ENCODE peak calls at places on chromosomes 1 and 21, in five cellular contexts. P is A549, N is spleen, K is stomach, V is suprapubic skin. R is an unnamed sample.

GRCh38 chr1:23555949-23556640 is 3.2 kb downstream of the ID3 start:
- DNase-seq in P (peak), N (no peak), K (no peak), V (no peak), R (no peak)

GRCh38 chr1:11335417-11336070 is 62.5 kb downstream of the UBIAD1 start:
- DNase-seq in P (no peak), N (peak), K (no peak), V (no peak), R (no peak)

GRCh38 chr1:44721521-44722361 is 9.2 kb downstream of the RNU5D-1 start:
- DNase-seq in P (peak), N (peak), K (peak), V (no peak), R (peak)

GRCh38 chr21:33661146-33661545 is 18.8 kb downstream of the ITSN1 start:
- DNase-seq in P (no peak), N (no peak), K (no peak), V (no peak), R (no peak)

GRCh38 chr1:229108598-229109201 is 162.2 kb upstream of the RAB4A start:
- DNase-seq in P (no peak), N (no peak), K (peak), V (peak), R (no peak)

GRCh38 chr1:89566761-89567174 is 42.1 kb downstream of the LRRC8B start:
- DNase-seq in P (no peak), N (peak), K (no peak), V (no peak), R (peak)

GRCh38 chr1:68442822-68443556 is 6.8 kb downstream of the RPE65 start:
- DNase-seq in P (peak), N (no peak), K (peak), V (no peak), R (peak)

GRCh38 chr21:42351626-42352432 is 1.0 kb upstream of the TFF2 start:
- DNase-seq in P (no peak), N (peak), K (peak), V (peak), R (no peak)

GRCh38 chr1:114126696-114127095 is 27.0 kb downstream of the SYT6 start:
- DNase-seq in P (no peak), N (peak), K (no peak), V (no peak), R (no peak)

GRCh38 chr1:178849932-178850331 is 20.9 kb downstream of the ANGPTL1 start:
- DNase-seq in P (no peak), N (no peak), K (no peak), V (no peak), R (no peak)

DNA sequence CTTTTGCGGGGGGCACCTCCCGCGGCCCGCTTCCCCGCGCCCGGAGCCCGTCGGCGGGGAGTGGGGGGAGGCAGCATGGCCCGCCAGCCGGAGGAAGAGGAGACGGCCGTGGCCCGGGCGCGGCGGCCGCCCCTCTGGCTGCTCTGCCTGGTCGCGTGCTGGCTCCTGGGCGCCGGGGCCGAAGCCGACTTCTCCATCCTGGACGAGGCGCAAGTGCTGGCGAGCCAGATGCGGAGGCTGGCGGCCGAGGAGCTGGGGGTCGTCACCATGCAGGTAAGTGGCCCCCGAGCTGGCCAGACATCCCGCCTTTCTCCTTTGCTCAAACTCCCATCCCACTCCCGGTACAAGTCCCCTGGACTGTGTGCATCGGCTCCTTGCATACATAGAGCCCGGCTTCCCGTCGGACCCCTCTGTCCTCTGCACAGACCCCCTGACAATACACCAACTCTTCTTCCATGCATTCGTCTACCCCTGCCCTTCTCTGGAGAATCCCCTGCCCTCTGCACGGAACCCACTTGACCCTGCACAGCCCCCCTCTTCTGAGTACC is 815 bp downstream of the CACHD1 start:
- DNase-seq in P (peak), N (peak), K (peak), V (peak), R (peak)
- H3K27ac ChIP-seq in P (peak), N (peak), K (peak), V (peak), R (peak)

GRCh38 chr1:39177641-39178040 is 26.9 kb upstream of the MACF1 start:
- DNase-seq in P (no peak), N (no peak), K (no peak), V (no peak), R (no peak)

GRCh38 chr1:39174400-39175081 is 30.0 kb upstream of the MACF1 start:
- DNase-seq in P (no peak), N (no peak), K (no peak), V (no peak), R (no peak)

GRCh38 chr1:39173995-39174380 is 30.5 kb upstream of the MACF1 start:
- DNase-seq in P (no peak), N (no peak), K (no peak), V (no peak), R (no peak)

GRCh38 chr1:39170731-39171375 is 33.6 kb upstream of the MACF1 start:
- DNase-seq in P (no peak), N (no peak), K (no peak), V (no peak), R (no peak)

DNA sequence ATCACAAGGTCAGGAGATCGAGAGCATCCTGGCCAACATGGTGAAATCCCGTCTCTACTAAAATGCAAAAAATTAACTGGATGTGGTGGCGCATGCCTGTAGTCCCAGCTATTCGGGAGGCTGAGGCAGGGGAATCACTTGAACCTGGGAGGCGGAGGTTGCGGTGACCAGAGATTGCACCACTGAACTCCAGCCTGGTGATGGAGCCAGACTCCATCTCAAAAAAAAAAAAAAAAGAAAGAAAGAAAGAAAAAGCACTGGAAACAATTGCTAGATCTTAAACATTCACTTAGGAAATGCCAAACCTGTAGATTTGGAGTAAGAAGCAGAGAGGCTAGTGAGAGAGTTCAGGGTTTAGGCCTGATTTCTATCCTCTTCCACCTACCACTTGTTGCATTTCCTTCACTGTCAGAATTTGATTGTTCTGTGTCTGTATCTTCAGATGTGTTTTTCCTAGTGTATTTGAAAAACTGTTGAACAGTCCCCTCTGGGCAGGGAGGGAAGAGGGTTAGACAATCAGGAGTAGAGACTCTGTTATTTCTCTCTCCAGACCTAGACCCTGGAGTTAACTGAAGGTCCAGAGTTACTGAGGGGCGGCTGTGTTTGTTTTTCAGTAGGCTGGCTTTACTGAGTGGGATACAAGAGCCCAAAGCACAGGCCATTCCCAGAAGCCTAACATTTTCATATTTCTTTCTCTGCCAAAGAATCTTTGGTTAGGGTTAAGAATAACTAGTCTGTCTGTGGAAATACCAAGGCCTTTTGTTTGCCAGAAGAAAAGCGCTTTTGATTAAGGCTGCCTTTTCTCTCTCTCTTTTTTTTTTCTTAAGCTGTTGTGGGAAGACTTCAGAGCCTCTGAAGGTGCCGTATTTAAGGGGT is 31.1 kb upstream of the MACF1 start:
- DNase-seq in P (no peak), N (no peak), K (no peak), V (no peak), R (no peak)
- TF ChIP-seq CTCF in P (no peak), N (no peak), K (no peak), V (no peak), R (no peak)

DNA sequence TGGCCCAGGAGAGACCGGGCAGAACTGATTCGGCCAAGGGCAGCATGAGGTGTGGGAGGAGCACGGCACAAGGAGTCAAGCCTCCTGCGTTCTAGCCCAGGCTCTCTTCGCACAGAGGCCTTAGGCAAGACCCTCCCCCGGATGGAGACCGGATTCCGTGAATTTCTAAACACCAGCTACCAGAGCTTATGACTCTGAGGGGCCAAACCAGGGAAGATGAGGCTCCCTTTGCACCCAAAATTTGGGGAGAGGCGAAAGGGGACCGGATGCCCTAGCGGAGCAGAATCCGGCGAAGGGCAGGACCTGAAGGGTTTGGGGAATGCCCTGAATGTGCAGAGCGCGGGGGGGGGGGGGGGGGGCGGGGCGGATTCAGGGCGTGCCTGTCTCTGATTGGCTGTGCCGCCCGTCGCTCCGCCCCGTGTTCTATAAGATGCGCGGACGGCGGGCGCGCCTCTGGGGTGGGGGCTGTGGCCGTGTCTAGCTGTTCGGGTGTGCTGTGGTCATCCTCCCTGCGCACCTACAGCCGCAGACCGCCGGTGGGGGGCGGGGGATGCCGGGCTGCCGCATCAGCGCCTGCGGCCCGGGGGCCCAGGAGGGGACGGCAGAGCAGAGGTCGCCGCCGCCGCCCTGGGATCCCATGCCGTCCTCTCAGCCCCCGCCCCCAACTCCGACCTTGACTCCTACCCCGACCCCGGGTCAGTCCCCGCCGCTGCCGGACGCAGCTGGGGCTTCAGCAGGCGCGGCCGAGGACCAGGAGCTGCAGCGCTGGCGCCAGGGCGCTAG is at the start of gene TRNP1:
- DNase-seq in P (peak), N (peak), K (peak), V (no peak), R (peak)
- TF ChIP-seq POLR2A in P (peak), N (no peak), K (peak), V (no peak), R (peak)

DNA sequence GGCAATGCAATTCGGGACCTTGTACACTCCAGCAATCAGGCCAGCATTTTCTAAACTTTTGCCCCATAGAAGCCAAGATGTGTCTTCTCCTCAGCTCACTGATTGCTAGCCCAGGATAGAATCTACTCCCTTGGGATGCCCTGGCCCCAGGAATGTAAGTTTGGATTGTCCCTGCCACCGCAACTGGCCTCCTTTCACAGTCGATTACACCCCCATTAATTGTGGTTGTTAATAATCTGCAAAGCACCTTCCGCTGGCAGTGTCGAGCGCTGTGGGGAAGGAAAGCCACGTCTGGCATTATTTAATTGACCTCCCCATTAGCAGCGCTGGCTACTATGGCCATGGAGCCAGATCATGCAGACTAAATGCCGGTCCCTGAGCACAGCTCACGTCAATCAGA is 597.2 kb upstream of the PLXNA2 start:
- DNase-seq in P (no peak), N (no peak), K (no peak), V (no peak), R (no peak)
- H3K27ac ChIP-seq in P (no peak), N (no peak), K (no peak), V (no peak), R (no peak)

DNA sequence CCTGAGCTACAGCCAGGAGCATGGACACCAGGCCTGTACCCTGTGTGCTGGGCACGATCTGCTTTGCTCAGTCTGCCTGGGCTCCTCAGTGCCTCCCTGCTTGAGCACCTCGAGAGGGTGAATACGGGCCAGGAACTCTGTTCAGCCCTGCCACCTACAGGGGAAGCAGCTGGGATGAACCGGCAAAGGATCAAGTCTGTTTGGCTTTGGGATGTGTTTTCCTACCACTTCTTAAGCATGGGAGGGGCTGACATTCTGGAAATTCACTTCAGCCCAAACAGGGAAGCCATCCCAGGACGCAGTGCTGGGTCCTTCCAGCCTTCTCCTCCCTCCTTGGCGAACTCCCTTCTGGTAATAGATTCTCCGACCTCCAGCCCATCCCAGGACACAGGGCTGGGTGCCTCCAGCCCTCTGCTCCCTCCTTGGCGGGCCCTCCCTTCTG is 55.8 kb upstream of the SELENON start:
- DNase-seq in P (peak), N (no peak), K (peak), V (no peak), R (peak)
- TF ChIP-seq CTCF in P (peak), N (peak), K (no peak), V (peak), R (peak)

DNA sequence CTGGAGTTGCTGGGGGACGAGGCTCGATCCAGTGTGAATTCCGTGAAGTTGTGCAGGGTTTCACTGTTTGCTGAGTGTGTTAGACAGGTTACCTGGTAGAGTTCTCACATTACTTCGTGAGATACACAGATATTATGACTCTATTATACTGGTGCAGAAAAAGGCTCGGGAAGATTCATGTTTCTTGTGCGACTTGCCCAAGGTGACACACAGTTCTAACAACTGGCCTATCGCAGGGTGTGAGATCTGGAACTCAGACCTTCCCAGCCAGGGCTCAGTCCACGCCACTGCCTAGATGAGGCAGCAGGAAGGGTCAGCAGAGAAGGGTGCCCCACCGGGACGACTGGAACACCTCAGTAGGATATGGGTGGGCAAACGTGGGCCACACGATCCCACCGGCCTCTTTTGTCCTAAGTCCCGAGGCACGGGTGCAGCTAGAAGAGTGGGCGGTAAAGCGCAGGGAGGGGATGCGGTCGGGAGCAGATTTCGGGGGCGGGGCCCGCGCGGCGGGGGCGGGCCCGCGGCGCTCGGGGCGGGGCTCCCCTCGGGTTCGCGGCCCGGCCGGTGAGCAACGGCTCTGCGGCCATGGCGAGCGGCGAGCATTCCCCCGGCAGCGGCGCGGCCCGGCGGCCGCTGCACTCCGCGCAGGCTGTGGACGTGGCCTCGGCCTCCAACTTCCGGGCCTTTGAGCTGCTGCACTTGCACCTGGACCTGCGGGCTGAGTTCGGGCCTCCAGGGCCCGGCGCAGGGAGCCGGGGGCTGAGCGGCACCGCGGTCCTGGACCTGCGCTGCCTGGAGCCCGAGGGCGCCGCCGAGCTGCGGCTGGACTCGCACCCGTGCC is at the start of gene RNPEP:
- DNase-seq in P (peak), N (peak), K (peak), V (peak), R (peak)
- TF ChIP-seq POLR2A in P (peak), N (no peak), K (no peak), V (no peak), R (peak)